ENCODE peak calls at places on chromosomes 12 and 14, in five cellular contexts. K is heart right ventricle; T is CD8-positive, alpha-beta T cell; B is ovary; D is A549. N is an unnamed sample.

GRCh38 chr14:92710001-92710341 is 38.5 kb downstream of the LGMN start:
- DNase-seq in T (no peak), B (no peak), D (no peak), K (no peak), N (no peak)

GRCh38 chr14:102319351-102320032 is at the start of gene ZNF839:
- DNase-seq in T (peak; percentile 97), D (peak; percentile 92), K (peak; percentile 94), B (peak; percentile 94), N (peak; percentile 94)

GRCh38 chr12:55816876-55817351 is 610 bp downstream of the SARNP start:
- DNase-seq in K (no peak), B (no peak), D (peak; percentile 57), T (no peak), N (no peak)

GRCh38 chr14:39107624-39108023 is 4.6 kb upstream of the SEC23A start:
- DNase-seq in B (no peak), D (peak; percentile 52), K (no peak), T (no peak), N (no peak)

GRCh38 chr14:34436960-34437728 is 24.9 kb downstream of the SPTSSA start:
- DNase-seq in K (no peak), B (no peak), D (no peak), T (no peak), N (no peak)

GRCh38 chr14:99234982-99235491 is 37.0 kb downstream of the BCL11B start:
- DNase-seq in T (no peak), B (no peak), K (no peak), D (no peak), N (no peak)

GRCh38 chr12:115697341-115697740 is 580.2 kb downstream of the MED13L start:
- DNase-seq in D (no peak), B (no peak), K (no peak), T (no peak), N (no peak)

GRCh38 chr14:51219473-51220448 is 20.3 kb upstream of the TMX1 start:
- DNase-seq in K (no peak), D (peak; percentile 10), T (no peak), B (no peak), N (no peak)

GRCh38 chr12:120358412-120359158 is 10.4 kb downstream of the MSI1 start:
- DNase-seq in B (no peak), D (no peak), K (no peak), T (no peak), N (no peak)

GRCh38 chr14:50775357-50775756 is 55.6 kb downstream of the NIN start:
- DNase-seq in D (no peak), K (no peak), T (no peak), B (no peak), N (no peak)

GRCh38 chr14:65723348-65723747 is 310.8 kb downstream of the FUT8 start:
- DNase-seq in K (no peak), B (no peak), T (no peak), D (no peak), N (no peak)

GRCh38 chr12:70154960-70155589 is 88.2 kb upstream of the CNOT2 start:
- DNase-seq in K (no peak), B (no peak), D (no peak), T (no peak), N (no peak)

GRCh38 chr12:89319111-89319510 is 33.2 kb downstream of the DUSP6 start:
- DNase-seq in D (no peak), B (no peak), K (no peak), T (no peak), N (peak; percentile 59)

GRCh38 chr14:105430535-105430934 is 10.9 kb downstream of the MTA1 start:
- DNase-seq in T (no peak), B (peak; percentile 31), D (no peak), K (no peak), N (peak; percentile 55)

GRCh38 chr12:108810636-108811035 is 46.7 kb downstream of the SSH1 start:
- DNase-seq in B (no peak), T (no peak), K (no peak), D (no peak), N (no peak)

GRCh38 chr12:49503674-49504180 is 35.1 kb upstream of the KCNH3 start:
- DNase-seq in B (no peak), T (no peak), D (peak; percentile 44), K (no peak), N (no peak)

GRCh38 chr14:101068958-101069549 is 165.5 kb upstream of the RTL1 start:
- DNase-seq in D (no peak), K (no peak), B (peak; percentile 4), T (peak; percentile 31), N (peak; percentile 2)

GRCh38 chr12:90712671-90713070 is 242.3 kb downstream of the CCER1 start:
- DNase-seq in T (no peak), D (no peak), K (no peak), B (no peak), N (no peak)

GRCh38 chr12:86194721-86195120 is 61.5 kb downstream of the MGAT4C start:
- DNase-seq in K (no peak), T (no peak), D (no peak), B (no peak), N (no peak)

GRCh38 chr12:81208193-81208946 is 130.5 kb downstream of the ACSS3 start:
- DNase-seq in D (no peak), B (no peak), T (no peak), K (no peak), N (no peak)

GRCh38 chr12:31020385-31021166 is 53.1 kb upstream of the DDX11 start:
- DNase-seq in K (no peak), D (no peak), B (peak; percentile 4), T (peak; percentile 36), N (no peak)

GRCh38 chr12:131783915-131784541 is 44.2 kb upstream of the MMP17 start:
- DNase-seq in K (no peak), T (no peak), B (no peak), D (peak; percentile 62), N (no peak)

GRCh38 chr14:100526632-100527031 is 60.6 kb downstream of the BEGAIN start:
- DNase-seq in T (no peak), D (no peak), K (no peak), B (no peak), N (no peak)

GRCh38 chr12:47804177-47804576 is 15.5 kb downstream of the HDAC7 start:
- DNase-seq in K (no peak), T (no peak), D (no peak), B (no peak), N (no peak)

GRCh38 chr14:83196235-83196634 is 1662.6 kb upstream of the SEL1L start:
- DNase-seq in B (no peak), K (no peak), D (no peak), T (no peak), N (no peak)

GRCh38 chr14:69650948-69651369 is 39.6 kb downstream of the SUSD6 start:
- DNase-seq in K (no peak), D (no peak), T (no peak), B (no peak), N (no peak)
- H3K4me1 ChIP-seq in K (peaks cover 87% of the 10 kb centered on the region), D (peaks cover 80% of the 10 kb centered on the region), T (peaks cover 57% of the 10 kb centered on the region), B (peaks cover 39% of the 10 kb centered on the region), N (peaks cover 82% of the 10 kb centered on the region)

DNA sequence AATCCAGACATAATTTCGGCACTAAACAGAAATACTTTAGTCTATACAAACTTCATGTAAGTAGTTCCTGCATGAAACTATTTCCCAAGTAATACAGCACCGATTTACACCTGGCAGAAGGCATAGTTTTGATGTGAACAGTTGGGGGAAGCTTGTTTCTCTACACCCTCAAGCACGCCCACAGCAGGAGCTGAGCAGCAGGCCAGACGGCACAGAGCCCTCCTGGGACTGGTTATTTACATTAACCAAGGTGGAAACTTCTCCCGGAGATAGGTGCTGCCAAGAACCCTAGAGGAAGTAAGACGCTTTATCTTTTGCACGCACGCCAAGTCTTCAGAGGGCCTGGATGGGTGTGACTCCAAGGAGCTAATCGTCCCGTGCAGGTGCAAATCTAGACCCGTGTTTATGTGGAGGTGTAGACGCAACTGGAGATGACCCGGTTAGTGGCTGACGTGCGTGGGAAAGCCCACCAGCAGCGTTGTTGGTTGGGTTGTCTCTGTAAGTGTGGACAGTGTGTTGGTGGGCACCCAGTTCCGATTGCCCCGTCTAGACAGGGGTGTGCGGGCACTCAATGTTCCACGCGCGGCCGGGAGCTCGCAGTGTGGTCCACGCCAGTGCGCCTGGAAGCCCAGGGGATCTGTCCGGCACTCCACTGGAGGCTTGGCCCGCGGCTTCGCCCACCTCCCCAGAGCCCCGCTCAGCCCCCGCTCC is 767 bp upstream of the TCP11L2 start:
- DNase-seq in T (peak; percentile 81), K (peak; percentile 38), D (peak; percentile 70), B (peak; percentile 56), N (no peak)
- H3K4me1 ChIP-seq in T (peaks cover 44% of the 10 kb centered on the region), K (peaks cover 54% of the 10 kb centered on the region), D (peaks cover 25% of the 10 kb centered on the region), B (peaks cover 7% of the 10 kb centered on the region), N (peaks cover 62% of the 10 kb centered on the region)

DNA sequence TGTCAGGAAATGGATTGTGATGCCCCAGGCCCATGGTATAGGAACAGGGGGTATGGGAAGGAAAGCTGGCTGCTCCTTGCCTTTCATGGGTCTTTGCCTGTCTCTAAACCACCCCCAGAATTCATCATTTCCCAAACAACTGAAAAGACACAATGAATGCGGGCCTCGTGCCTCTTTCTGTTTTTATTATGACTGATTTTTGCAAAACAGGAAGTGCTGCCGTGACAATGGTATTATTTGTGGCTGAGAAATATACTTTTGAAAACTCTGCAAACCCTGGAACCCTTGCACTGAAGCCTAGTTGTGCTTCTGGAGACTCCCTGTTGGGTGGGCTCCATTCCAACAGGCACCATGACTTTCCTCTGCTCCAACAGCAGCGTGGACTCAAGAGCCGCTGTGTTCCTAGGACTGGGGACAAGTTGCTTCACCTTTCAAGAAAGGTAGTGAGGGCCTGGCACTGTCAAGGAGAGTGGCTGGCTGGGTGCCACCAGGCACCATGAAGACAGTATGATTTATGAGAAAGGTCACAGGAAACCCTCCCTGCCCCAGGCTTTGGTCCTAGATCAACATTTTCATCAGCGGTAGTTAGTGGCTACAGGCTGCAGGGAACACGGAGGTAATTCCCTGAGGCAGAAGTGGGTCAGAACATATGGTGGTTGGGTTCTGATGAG is 4.8 kb upstream of the DGLUCY start:
- DNase-seq in T (peak; percentile 74), B (no peak), K (no peak), D (no peak), N (peak; percentile 67)
- H3K4me1 ChIP-seq in T (peaks cover 30% of the 10 kb centered on the region), B (peaks cover 3% of the 10 kb centered on the region), K (peaks cover 13% of the 10 kb centered on the region), D (peaks cover 12% of the 10 kb centered on the region), N (peaks cover 10% of the 10 kb centered on the region)

DNA sequence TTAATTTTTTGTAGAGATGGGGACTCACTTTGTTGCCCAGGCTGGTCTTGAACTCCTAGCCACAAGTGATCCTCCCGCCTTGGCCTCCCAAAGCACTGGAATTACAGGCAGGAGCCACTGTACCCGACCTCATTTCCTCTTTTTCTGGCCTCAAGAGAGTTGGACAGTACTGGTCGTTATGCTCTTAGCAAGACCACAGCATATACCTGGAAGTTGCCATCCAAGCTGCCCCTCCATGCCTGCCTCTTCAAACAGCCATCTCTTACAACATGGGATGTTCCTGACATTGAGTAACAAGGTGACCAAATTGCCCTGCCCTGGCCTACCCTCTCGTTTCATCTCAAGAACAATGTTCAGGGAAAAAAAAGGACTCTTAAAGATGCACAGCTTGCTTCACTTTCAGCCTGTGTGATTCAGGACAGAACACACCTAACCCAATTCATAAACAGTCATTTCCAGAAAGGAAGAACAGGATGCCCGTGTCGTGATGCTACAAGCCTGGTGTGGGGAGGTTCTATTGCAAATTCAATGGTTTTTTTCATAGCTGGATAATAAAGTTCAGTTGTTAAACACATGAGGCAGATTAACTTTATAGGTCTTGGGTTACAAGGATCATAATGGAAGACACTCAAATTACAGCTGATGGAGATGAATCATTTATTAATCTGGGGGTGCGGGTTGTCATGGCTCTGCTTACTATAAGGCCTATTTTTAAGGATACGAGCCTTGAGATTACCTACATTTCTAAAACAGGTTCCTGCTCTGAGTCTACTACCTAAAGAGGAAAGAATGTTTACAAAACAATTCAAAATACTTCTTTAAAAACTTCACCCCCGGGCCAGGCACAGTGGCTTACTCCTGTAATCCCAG is 11.9 kb downstream of the GLTP start:
- DNase-seq in K (no peak), T (no peak), B (no peak), D (no peak), N (no peak)
- H3K4me1 ChIP-seq in K (peaks cover 13% of the 10 kb centered on the region), T (peaks cover 15% of the 10 kb centered on the region), B (peaks cover 9% of the 10 kb centered on the region), D (peaks cover 19% of the 10 kb centered on the region), N (no peaks in the 10 kb centered on the region)

N was measured in psoas muscle.